ENCODE peak calls at places on chromosome 22, in six cellular contexts. H is tibial nerve, W is stomach, B is transverse colon, O is suprapubic skin, Q is A549. R is an unnamed sample.

GRCh38 chr22:27223317-27224177 is 566.2 kb downstream of the MIAT start:
- DNase-seq in H (no peak), W (no peak), B (no peak), O (no peak), Q (peak; percentile 68), R (no peak)

GRCh38 chr22:49633010-49633324 is 194.7 kb downstream of the BRD1 start:
- DNase-seq in H (no peak), W (no peak), B (no peak), O (no peak), Q (no peak), R (peak; percentile 54)

GRCh38 chr22:40747361-40747760 is 68.1 kb downstream of the MCHR1 start:
- DNase-seq in H (no peak), W (no peak), B (no peak), O (no peak), Q (no peak), R (no peak)

GRCh38 chr22:46501701-46502100 is 35.7 kb downstream of the CELSR1 start:
- DNase-seq in H (no peak), W (no peak), B (no peak), O (no peak), Q (peak; percentile 46), R (no peak)

GRCh38 chr22:45905924-45906865 is 70.8 kb downstream of the WNT7B start:
- DNase-seq in H (no peak), W (no peak), B (no peak), O (no peak), Q (no peak), R (no peak)

GRCh38 chr22:29609139-29609538 is 5.7 kb downstream of the NF2 start:
- DNase-seq in H (no peak), W (no peak), B (no peak), O (no peak), Q (peak; percentile 24), R (no peak)

GRCh38 chr22:38770257-38770949 is 14.6 kb upstream of the SUN2 start:
- DNase-seq in H (no peak), W (no peak), B (no peak), O (no peak), Q (no peak), R (no peak)

GRCh38 chr22:43526117-43526655 is 114.4 kb downstream of the MPPED1 start:
- DNase-seq in H (no peak), W (no peak), B (no peak), O (no peak), Q (no peak), R (no peak)

GRCh38 chr22:43723816-43724215 is 88.3 kb downstream of the EFCAB6 start:
- DNase-seq in H (no peak), W (no peak), B (no peak), O (no peak), Q (no peak), R (no peak)

GRCh38 chr22:30325724-30326703 is 727 bp downstream of the TBC1D10A start:
- DNase-seq in H (no peak), W (peak; percentile 53), B (peak; percentile 62), O (no peak), Q (no peak), R (peak; percentile 77)

GRCh38 chr22:32949719-32950118 is 108.5 kb downstream of the SYN3 start:
- DNase-seq in H (no peak), W (no peak), B (no peak), O (no peak), Q (no peak), R (peak; percentile 11)

GRCh38 chr22:35313311-35314121 is 13.8 kb downstream of the TOM1 start:
- DNase-seq in H (no peak), W (peak; percentile 24), B (no peak), O (peak; percentile 72), Q (peak; percentile 53), R (no peak)

GRCh38 chr22:23192133-23192532 is 11.8 kb downstream of the BCR start:
- DNase-seq in H (no peak), W (peak; percentile 77), B (no peak), O (no peak), Q (no peak), R (no peak)

GRCh38 chr22:49073873-49074417 is 753.7 kb downstream of the BRD1 start:
- DNase-seq in H (no peak), W (no peak), B (no peak), O (no peak), Q (no peak), R (no peak)

DNA sequence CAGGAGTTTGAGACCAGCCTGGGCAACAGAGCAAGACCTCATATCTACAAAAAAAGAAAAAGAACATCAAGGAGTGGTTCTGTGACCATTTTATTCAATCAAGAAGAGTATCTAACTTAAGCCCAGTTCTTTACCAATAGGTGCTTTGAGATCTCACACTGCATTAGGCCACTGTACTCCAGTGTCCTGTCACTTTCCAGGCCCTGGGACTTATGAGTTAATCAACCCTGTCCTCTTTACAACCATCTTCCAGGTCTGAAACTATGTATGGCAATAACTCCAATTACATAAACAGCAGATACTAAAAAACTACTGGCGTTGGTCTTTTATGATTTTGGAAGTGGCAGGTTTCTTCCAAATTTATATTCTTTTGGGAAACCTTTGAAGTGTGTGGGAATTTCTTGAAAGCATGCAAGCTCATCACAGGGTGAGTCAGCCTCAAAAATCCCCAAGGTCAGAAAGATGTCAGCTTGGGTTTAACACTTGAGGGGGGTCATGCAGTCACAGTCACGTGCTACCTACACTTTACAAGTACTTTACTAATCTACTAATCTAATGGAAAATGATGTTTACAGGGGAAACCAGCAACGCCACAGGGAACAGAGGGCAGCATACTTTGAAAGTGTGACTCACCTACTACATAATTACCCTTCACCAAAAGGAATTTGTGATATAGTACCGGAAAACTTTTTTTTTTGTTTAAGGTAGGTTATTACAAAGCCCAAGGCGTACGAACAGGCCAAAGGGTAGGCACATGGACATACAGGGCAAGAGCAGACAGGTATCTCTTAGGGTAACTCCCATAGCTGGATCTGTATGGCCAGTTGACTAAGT is 15.6 kb downstream of the PISD start:
- DNase-seq in H (no peak), W (no peak), B (no peak), O (no peak), Q (peak; percentile 59), R (no peak)
- TF ChIP-seq EP300 in H (no peak), W (no peak), B (no peak), O (no peak), Q (no peak), R (no peak)

GRCh38 chr22:21001601-21002325 is at the start of gene THAP7:
- DNase-seq in H (peak; percentile 95), W (peak; percentile 97), B (peak; percentile 97), O (peak; percentile 98), Q (peak; percentile 92), R (peak; percentile 96)
- TF ChIP-seq EP300 in H (peak; percentile 90), W (no peak), B (peak; percentile 18), O (no peak), Q (no peak), R (no peak)

DNA sequence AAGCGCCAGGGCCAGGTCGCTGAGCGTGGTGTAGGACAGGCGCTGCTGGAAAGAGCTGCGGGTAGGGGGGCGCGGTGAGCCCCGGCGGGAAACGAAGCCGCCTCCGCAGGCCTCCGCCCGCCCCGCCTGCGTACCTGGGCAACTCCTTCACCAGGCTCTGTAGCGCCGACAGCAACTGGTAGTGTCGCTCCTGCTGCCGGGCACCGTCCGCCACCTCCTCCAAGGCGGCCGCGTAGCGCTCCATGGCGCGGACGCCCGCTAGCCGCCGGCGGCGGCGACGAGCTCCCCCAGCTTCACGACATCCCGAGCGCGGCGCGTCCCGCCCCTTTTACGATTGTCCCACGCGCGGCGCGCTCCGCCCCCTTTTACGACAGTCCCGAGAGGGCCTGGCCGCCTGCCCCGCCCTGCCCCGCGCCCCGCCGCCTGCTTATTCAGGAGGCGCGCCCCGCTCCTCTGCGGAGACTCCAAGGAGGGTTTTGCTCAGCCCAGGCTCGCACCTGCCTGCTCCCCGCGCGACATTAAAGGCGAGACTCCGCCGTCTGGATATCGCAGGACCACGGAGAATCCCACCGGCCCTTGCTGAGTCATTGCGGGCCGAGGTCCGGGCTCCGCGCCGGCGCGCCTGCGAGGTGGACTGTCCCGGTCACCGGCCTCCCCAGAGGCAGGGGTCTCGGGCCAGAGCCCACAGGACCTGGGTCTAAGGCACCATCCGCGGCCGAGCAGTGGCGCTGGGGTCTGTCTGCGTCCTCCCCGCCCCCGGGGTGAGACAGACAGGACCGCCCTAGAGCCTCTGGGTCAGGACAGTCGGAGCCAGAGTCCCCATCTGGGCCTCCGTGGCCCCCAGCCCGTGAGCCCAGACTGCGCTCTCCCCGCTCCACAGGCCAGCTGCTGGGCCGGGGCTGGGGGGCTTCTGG is at the start of gene DGCR6L:
- DNase-seq in H (peak; percentile 93), W (peak; percentile 98), B (peak; percentile 98), O (peak; percentile 98), Q (peak; percentile 94), R (peak; percentile 98)
- TF ChIP-seq EP300 in H (no peak), W (no peak), B (no peak), O (no peak), Q (no peak), R (no peak)

GRCh38 chr22:36659762-36660509 is 43.6 kb downstream of the CACNG2 start:
- DNase-seq in H (peak; percentile 82), W (peak; percentile 88), B (peak; percentile 77), O (peak; percentile 88), Q (peak; percentile 92), R (peak; percentile 88)
- TF ChIP-seq EP300 in H (no peak), W (no peak), B (no peak), O (no peak), Q (peak; percentile 49), R (peak; percentile 51)